ENCODE peak calls at places on chromosomes 2 and 18, in seven cellular contexts. F, U, E, J, B, S and N are unnamed samples.
A peak's percentile ranks its signal among the peaks of the same experiment; 100 is the strongest.

GRCh38 chr2:152525277-152525838 is 190.4 kb downstream of the FMNL2 start:
- DNase-seq in F (no peak), U (peak; percentile 26), E (peak; percentile 32), J (no peak), B (no peak), S (peak; percentile 74), N (no peak)

GRCh38 chr2:150125188-150125587 is 362.3 kb downstream of the RND3 start:
- DNase-seq in F (no peak), U (no peak), E (no peak), J (no peak), B (no peak), S (no peak), N (no peak)

GRCh38 chr2:166344286-166345113 is 31.2 kb downstream of the SCN9A start:
- DNase-seq in F (no peak), U (no peak), E (peak; percentile 43), J (no peak), B (no peak), S (peak; percentile 57), N (no peak)

GRCh38 chr2:241724975-241725870 is 9.2 kb upstream of the D2HGDH start:
- DNase-seq in F (no peak), U (no peak), E (no peak), J (no peak), B (no peak), S (no peak), N (no peak)

GRCh38 chr2:217617496-217618085 is 385.2 kb downstream of the TNS1 start:
- DNase-seq in F (no peak), U (no peak), E (no peak), J (no peak), B (no peak), S (no peak), N (no peak)

GRCh38 chr2:135317375-135317774 is 213.6 kb downstream of the ZRANB3 start:
- DNase-seq in F (no peak), U (no peak), E (no peak), J (no peak), B (no peak), S (no peak), N (no peak)

GRCh38 chr2:224628416-224628815 is 43.3 kb upstream of the CUL3 start:
- DNase-seq in F (no peak), U (no peak), E (no peak), J (no peak), B (no peak), S (no peak), N (no peak)

GRCh38 chr18:73261923-73262322 is 394.1 kb upstream of the NETO1 start:
- DNase-seq in F (no peak), U (no peak), E (no peak), J (no peak), B (no peak), S (no peak), N (no peak)

DNA sequence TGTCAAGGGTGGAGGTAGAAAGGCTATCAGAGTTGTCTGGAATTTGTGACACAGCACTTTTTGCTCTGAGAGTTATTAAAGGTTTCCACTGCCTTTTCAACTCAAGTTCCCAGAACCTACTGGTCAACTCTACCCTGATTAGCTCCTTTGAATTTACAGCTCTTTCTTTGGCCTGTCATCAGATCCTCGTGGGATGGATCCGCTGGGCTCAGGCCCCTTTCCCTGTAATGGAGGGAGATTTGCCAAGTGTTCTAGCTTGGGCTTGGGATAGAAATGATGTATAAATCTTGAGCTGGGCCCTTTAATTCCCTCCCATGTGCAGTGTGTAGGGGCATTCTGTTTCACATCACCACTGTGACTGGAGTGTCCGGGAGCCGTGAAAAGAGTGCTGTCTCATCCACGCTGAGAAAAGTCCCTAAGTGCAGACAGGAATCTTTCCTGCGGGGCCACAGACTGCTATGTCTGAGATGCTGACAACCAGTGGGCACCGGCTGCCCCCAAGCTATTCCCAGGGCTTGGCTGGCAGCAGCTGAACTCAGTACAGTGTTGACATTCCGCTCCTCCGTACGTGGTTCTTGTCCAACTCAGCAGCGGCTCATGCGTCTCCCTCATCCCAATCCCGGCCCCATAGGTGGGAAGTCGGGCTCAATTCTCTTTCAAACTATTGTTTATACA is 46.9 kb upstream of the ARHGAP28 start:
- DNase-seq in F (no peak), U (no peak), E (no peak), J (no peak), B (peak; percentile 61), S (no peak), N (no peak)
- H3K4me3 ChIP-seq in F (no peak overlapping the region), U (no peak overlapping the region), E (no peak overlapping the region), J (no peak overlapping the region), B (no peak overlapping the region), S (no peak overlapping the region), N (no peak overlapping the region)

DNA sequence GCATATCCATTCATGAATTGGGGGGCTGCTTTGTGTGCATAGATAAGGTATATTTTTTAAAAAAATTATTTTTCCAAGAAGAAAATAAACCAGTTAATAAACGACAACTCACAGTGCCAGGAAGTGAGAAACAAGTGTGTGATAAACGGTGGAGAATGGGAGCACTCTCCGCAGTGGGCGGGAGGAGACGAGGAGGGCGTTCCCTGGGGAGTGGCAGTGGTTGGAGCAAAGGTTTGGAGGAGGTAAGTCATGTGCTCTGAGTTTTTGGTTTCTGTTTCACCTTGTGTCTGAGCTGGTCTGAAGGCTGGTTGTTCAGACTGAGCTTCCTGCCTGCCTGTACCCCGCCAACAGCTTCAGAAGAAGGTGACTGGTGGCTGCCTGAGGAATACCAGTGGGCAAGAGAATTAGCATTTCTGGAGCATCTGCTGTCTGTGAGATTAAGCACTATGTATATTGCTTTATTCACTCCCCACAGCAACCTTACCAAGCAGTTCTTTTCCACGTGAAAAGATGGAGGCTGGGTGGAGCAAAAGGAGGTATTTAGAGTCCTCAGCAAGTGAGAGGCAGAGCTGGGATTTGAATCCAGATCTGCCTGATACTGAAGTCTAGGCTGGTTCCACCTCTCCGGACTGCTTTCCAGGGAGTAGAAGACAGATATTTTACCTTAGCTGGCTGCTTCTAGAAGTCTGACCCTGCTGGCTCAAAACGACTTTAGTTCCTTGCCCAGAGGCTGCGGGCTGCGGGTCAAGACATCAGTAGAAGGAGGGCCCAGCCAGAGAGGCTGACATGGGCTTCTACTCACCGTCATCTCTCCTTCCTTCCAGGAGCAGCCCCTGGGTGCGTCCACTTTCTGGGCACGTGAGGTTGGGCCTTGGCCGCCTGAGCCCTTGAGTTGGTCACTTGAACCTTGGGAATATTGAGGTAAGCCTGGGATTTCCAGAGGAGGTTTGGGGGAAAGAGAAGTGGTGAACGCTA is 26.9 kb upstream of the CASP8 start:
- DNase-seq in F (peak; percentile 68), U (peak; percentile 79), E (no peak), J (peak; percentile 74), B (no peak), S (no peak), N (peak; percentile 96)
- H3K4me3 ChIP-seq in F (peak overlapping the region; percentile 7), U (peak overlapping the region; percentile 45), E (no peak overlapping the region), J (no peak overlapping the region), B (no peak overlapping the region), S (no peak overlapping the region), N (peak overlapping the region; percentile 95)

GRCh38 chr2:131658769-131659131 is 131.1 kb downstream of the CCDC74A start:
- DNase-seq in F (no peak), U (no peak), E (no peak), J (no peak), B (no peak), S (no peak), N (no peak)

GRCh38 chr2:131656816-131657633 is 129.3 kb downstream of the CCDC74A start:
- DNase-seq in F (no peak), U (no peak), E (no peak), J (no peak), B (no peak), S (no peak), N (no peak)

GRCh38 chr2:131657895-131658768 is 130.4 kb downstream of the CCDC74A start:
- DNase-seq in F (no peak), U (no peak), E (no peak), J (no peak), B (no peak), S (no peak), N (no peak)

GRCh38 chr2:131659168-131659572 is 131.5 kb downstream of the CCDC74A start:
- DNase-seq in F (no peak), U (no peak), E (no peak), J (no peak), B (no peak), S (peak; percentile 33), N (no peak)
- H3K4me3 ChIP-seq in F (no peak overlapping the region), U (no peak overlapping the region), E (no peak overlapping the region), J (no peak overlapping the region), B (no peak overlapping the region), S (no peak overlapping the region), N (no peak overlapping the region)

GRCh38 chr18:64405161-64405560 is 256.3 kb upstream of the LINC00305 start:
- DNase-seq in F (no peak), U (no peak), E (no peak), J (no peak), B (no peak), S (peak; percentile 65), N (no peak)
- H3K4me3 ChIP-seq in F (no peak overlapping the region), U (no peak overlapping the region), E (no peak overlapping the region), J (no peak overlapping the region), B (no peak overlapping the region), S (no peak overlapping the region), N (no peak overlapping the region)

GRCh38 chr18:659597-659996 is 2.1 kb downstream of the TYMS start:
- DNase-seq in F (no peak), U (no peak), E (no peak), J (no peak), B (no peak), S (no peak), N (no peak)
- H3K4me3 ChIP-seq in F (no peak overlapping the region), U (no peak overlapping the region), E (no peak overlapping the region), J (no peak overlapping the region), B (no peak overlapping the region), S (no peak overlapping the region), N (no peak overlapping the region)

GRCh38 chr18:42745171-42745570 is 370.3 kb downstream of the RIT2 start:
- DNase-seq in F (no peak), U (no peak), E (no peak), J (no peak), B (no peak), S (no peak), N (no peak)

GRCh38 chr18:42745931-42746330 is 369.6 kb downstream of the RIT2 start:
- DNase-seq in F (no peak), U (no peak), E (no peak), J (no peak), B (no peak), S (no peak), N (no peak)

GRCh38 chr18:42742976-42743755 is 372.3 kb downstream of the RIT2 start:
- DNase-seq in F (no peak), U (no peak), E (no peak), J (no peak), B (no peak), S (no peak), N (no peak)

GRCh38 chr18:42746794-42747193 is 368.7 kb downstream of the RIT2 start:
- DNase-seq in F (no peak), U (no peak), E (no peak), J (no peak), B (no peak), S (no peak), N (no peak)

DNA sequence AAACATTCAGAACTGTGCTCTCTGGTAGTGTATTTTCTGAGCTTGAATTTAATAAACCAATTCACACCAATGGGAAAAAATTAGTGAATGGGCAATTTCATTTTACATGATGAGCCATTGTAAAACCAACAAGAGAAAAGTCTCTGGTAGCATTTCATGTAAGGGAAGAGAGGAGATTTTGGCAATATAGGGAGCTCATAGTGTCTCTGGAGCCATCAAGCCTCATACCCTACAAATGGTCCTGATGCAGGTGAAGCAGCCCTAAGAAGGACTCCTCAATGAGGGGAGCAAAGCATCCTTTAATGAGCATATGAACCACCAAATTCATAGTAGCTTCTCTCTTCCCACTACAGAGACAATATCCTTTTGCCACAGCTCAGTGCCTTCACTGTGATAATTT is 373.0 kb downstream of the RIT2 start:
- DNase-seq in F (no peak), U (no peak), E (no peak), J (no peak), B (no peak), S (no peak), N (no peak)
- H3K4me3 ChIP-seq in F (no peak overlapping the region), U (no peak overlapping the region), E (no peak overlapping the region), J (no peak overlapping the region), B (no peak overlapping the region), S (no peak overlapping the region), N (no peak overlapping the region)